ENCODE peak calls at places on chromosomes 11 and 22, in six cellular contexts. F is K562, A is HepG2, G is H1, I is Panc1, Z is SK-N-SH. V is an unnamed sample.

GRCh38 chr11:115990004-115990447 is 485.8 kb upstream of the CADM1 start:
- DNase-seq in Z (peak; percentile 59), I (no peak), A (no peak), G (peak; percentile 90), F (peak; percentile 66), V (no peak)

GRCh38 chr11:36308577-36308976 is 12.5 kb downstream of the PRR5L start:
- DNase-seq in I (no peak), F (no peak), Z (no peak), G (no peak), A (no peak), V (no peak)

GRCh38 chr11:65489706-65490310 is 9.0 kb upstream of the MALAT1 start:
- DNase-seq in G (no peak), Z (no peak), A (peak; percentile 89), I (no peak), F (no peak), V (no peak)

GRCh38 chr11:117584056-117584830 is 212.8 kb downstream of the DSCAML1 start:
- DNase-seq in G (no peak), A (no peak), F (no peak), Z (no peak), I (no peak), V (no peak)

GRCh38 chr11:36361472-36361871 is 65.4 kb downstream of the PRR5L start:
- DNase-seq in A (no peak), I (no peak), F (no peak), Z (no peak), G (no peak), V (no peak)

GRCh38 chr11:60867871-60868681 is 734 bp downstream of the ZP1 start:
- DNase-seq in G (no peak), Z (no peak), A (no peak), F (no peak), I (no peak), V (no peak)

GRCh38 chr22:30821863-30822215 is 127.2 kb downstream of the OSBP2 start:
- DNase-seq in Z (peak; percentile 65), I (no peak), F (no peak), A (no peak), G (no peak), V (no peak)

GRCh38 chr11:70466154-70466553 is 67.8 kb downstream of the CTTN start:
- DNase-seq in A (no peak), G (no peak), I (no peak), F (no peak), Z (no peak), V (no peak)

GRCh38 chr22:46081036-46081830 is 69.1 kb upstream of the PPARA start:
- DNase-seq in A (no peak), G (no peak), Z (no peak), I (no peak), F (no peak), V (no peak)

GRCh38 chr22:29102300-29102699 is 29.5 kb downstream of the KREMEN1 start:
- DNase-seq in G (no peak), F (no peak), Z (no peak), I (no peak), A (no peak), V (no peak)

GRCh38 chr11:4647795-4648194 is 4.0 kb downstream of the OR51E1 start:
- DNase-seq in G (no peak), F (no peak), Z (peak; percentile 8), I (no peak), A (no peak), V (no peak)

GRCh38 chr11:117256573-117256972 is 24.1 kb downstream of the RNF214 start:
- DNase-seq in Z (no peak), A (no peak), G (no peak), I (no peak), F (no peak), V (no peak)

GRCh38 chr22:41987276-41987675 is 11.3 kb upstream of the WBP2NL start:
- DNase-seq in F (no peak), I (no peak), G (no peak), Z (no peak), A (no peak), V (no peak)

GRCh38 chr22:22856364-22856763 is 31.3 kb upstream of the IGLL5 start:
- DNase-seq in G (no peak), F (no peak), A (no peak), I (no peak), Z (no peak), V (no peak)

GRCh38 chr11:130872102-130872501 is 44.2 kb downstream of the SNX19 start:
- DNase-seq in A (no peak), G (no peak), I (no peak), F (no peak), Z (no peak), V (no peak)

GRCh38 chr11:126533560-126533959 is 178.1 kb downstream of the ST3GAL4 start:
- DNase-seq in I (no peak), F (no peak), A (no peak), Z (no peak), G (no peak), V (no peak)

GRCh38 chr22:48742191-48742555 is 1085.5 kb downstream of the BRD1 start:
- DNase-seq in F (no peak), I (no peak), Z (no peak), G (peak; percentile 17), A (no peak), V (no peak)

GRCh38 chr11:3614742-3615171 is 27.0 kb downstream of the ART5 start:
- DNase-seq in A (no peak), G (no peak), I (no peak), Z (no peak), F (no peak), V (no peak)

GRCh38 chr11:129322941-129323340 is 52.7 kb upstream of the BARX2 start:
- DNase-seq in A (no peak), Z (no peak), G (peak; percentile 41), F (no peak), I (no peak), V (no peak)

GRCh38 chr11:85947431-85948272 is 92.5 kb downstream of the CCDC83 start:
- DNase-seq in G (no peak), Z (no peak), I (peak; percentile 28), A (no peak), F (no peak), V (no peak)

GRCh38 chr11:60016881-60017280 is at the start of gene OOSP4B:
- DNase-seq in Z (no peak), I (no peak), A (no peak), F (no peak), G (no peak), V (no peak)

GRCh38 chr11:83156996-83157754 is at the start of gene PCF11:
- DNase-seq in I (no peak), Z (no peak), A (no peak), G (peak; percentile 88), F (no peak), V (no peak)

GRCh38 chr22:32327596-32328171 is 30.0 kb upstream of the RFPL3 start:
- DNase-seq in A (no peak), G (peak; percentile 7), Z (no peak), I (no peak), F (no peak), V (no peak)

GRCh38 chr11:46675288-46675851 is 25.0 kb downstream of the ARHGAP1 start:
- DNase-seq in F (no peak), I (no peak), Z (no peak), A (peak; percentile 55), G (no peak), V (no peak)

GRCh38 chr22:17436981-17437410 is 67.7 kb downstream of the CECR2 start:
- DNase-seq in I (no peak), F (no peak), G (no peak), Z (no peak), A (no peak), V (no peak)

GRCh38 chr11:96213500-96213899 is 129.5 kb downstream of the MAML2 start:
- DNase-seq in I (no peak), F (peak; percentile 44), G (no peak), Z (no peak), A (no peak), V (no peak)

GRCh38 chr11:10540546-10540914 is 457 bp downstream of the RNF141 start:
- DNase-seq in G (no peak), Z (no peak), F (no peak), A (peak; percentile 30), I (no peak), V (no peak)

GRCh38 chr22:33513388-33514336 is 406.6 kb downstream of the LARGE1 start:
- DNase-seq in F (no peak), I (no peak), G (no peak), A (peak; percentile 66), Z (no peak), V (no peak)

GRCh38 chr11:35554491-35555237 is 29.2 kb upstream of the PAMR1 start:
- DNase-seq in G (no peak), A (no peak), Z (no peak), I (no peak), F (no peak), V (no peak)

GRCh38 chr11:13103962-13104554 is 94.9 kb downstream of the RASSF10 start:
- DNase-seq in I (no peak), G (no peak), Z (no peak), F (no peak), A (no peak), V (no peak)

GRCh38 chr22:21926728-21927127 is 25.9 kb downstream of the PPM1F start:
- DNase-seq in G (no peak), Z (no peak), A (no peak), I (no peak), F (no peak), V (no peak)

GRCh38 chr11:129190087-129190486 is 2.0 kb downstream of the ARHGAP32 start:
- DNase-seq in I (peak; percentile 12), G (no peak), F (no peak), Z (peak; percentile 26), A (no peak), V (no peak)

GRCh38 chr22:23223566-23224317 is 43.4 kb downstream of the BCR start:
- DNase-seq in G (no peak), Z (peak; percentile 86), I (no peak), A (peak; percentile 34), F (no peak), V (no peak)

DNA sequence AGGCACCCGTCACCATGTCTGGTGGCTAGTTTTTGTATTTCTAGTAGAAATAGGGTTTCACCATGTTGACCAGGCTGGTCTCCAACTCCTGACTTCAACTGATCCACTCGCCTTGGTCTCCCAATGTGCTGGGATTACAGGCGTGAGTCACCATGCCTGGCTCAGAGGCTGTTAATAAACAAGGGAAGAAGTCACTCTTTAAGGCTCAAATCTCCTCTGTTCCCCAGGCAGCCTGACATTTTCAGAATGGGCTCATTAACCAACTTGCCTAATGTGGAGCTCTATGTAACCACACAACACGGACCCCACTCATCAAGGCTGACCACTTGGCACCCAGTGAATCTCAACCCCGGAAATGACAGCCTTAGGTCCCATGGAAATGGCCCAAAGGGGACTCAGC is 24.1 kb downstream of the APOL3 start:
- DNase-seq in Z (no peak), G (no peak), F (no peak), A (no peak), I (no peak), V (no peak)
- TF ChIP-seq SIN3A in Z (no peak), G (no peak), F (no peak), A (no peak), I (no peak), V (no peak)

GRCh38 chr11:74020537-74020936 is 11.7 kb upstream of the UCP3 start:
- DNase-seq in G (no peak), A (no peak), Z (no peak), F (no peak), I (no peak), V (no peak)
- TF ChIP-seq SIN3A in G (no peak), A (no peak), Z (no peak), F (no peak), I (no peak), V (no peak)

GRCh38 chr11:103609117-103610066 is 427.0 kb upstream of the DDI1 start:
- DNase-seq in I (no peak), A (no peak), G (no peak), F (no peak), Z (no peak), V (peak; percentile 78)
- TF ChIP-seq SIN3A in I (no peak), A (no peak), G (no peak), F (no peak), Z (no peak), V (no peak)

GRCh38 chr22:37747090-37747714 is 50.4 kb downstream of the TRIOBP start:
- DNase-seq in I (no peak), A (no peak), F (peak; percentile 27), G (no peak), Z (peak; percentile 60), V (no peak)
- TF ChIP-seq SIN3A in I (no peak), A (no peak), F (no peak), G (no peak), Z (no peak), V (no peak)